ENCODE peak calls at places on chromosomes 16 and 17, in seven cellular contexts. R is stimulated activated CD4-positive, alpha-beta T cell treated with anti-CD3 and anti-CD28 coated beads, Interleukin-2, amount 100 ng/mL, for 48 hours; E is iris pigment epithelial cell; X is coronary artery; L is fibroblast of mammary gland; C is SJSA1; F is GM23248. Y is an unnamed sample.

GRCh38 chr16:66167564-66168291 is 198.8 kb upstream of the CDH5 start:
- DNase-seq in F (no peak), C (no peak), R (no peak), E (peak), X (peak), L (peak), Y (no peak)

GRCh38 chr17:907725-908124 is 71.9 kb downstream of the NXN start:
- DNase-seq in R (no peak), E (no peak), C (no peak), X (no peak), L (no peak), F (no peak), Y (no peak)

GRCh38 chr17:31072186-31072585 is 22.6 kb upstream of the NF1 start:
- DNase-seq in L (peak), F (peak), C (no peak), X (no peak), E (peak), R (no peak), Y (peak)

GRCh38 chr17:3221850-3222249 is 14.4 kb downstream of the OR1A1 start:
- DNase-seq in R (no peak), L (no peak), X (no peak), E (no peak), F (no peak), C (no peak), Y (no peak)

GRCh38 chr16:85028638-85029412 is 1.2 kb downstream of the KIAA0513 start:
- DNase-seq in X (no peak), R (peak), E (peak), C (no peak), L (peak), F (peak), Y (no peak)

GRCh38 chr17:41724476-41725030 is 9.9 kb downstream of the HAP1 start:
- DNase-seq in R (no peak), X (no peak), E (no peak), F (no peak), C (no peak), L (no peak), Y (no peak)

GRCh38 chr17:50059759-50060273 is 3.9 kb downstream of the ITGA3 start:
- DNase-seq in F (peak), L (peak), E (peak), X (peak), R (no peak), C (peak), Y (no peak)

GRCh38 chr17:43994272-43995149 is 9.9 kb upstream of the NAGS start:
- DNase-seq in X (no peak), R (peak), E (peak), F (peak), L (peak), C (peak), Y (no peak)

GRCh38 chr17:4449736-4450135 is 16.0 kb downstream of the SPNS3 start:
- DNase-seq in L (peak), R (no peak), F (peak), C (no peak), E (no peak), X (no peak), Y (no peak)

GRCh38 chr17:21209511-21210175 is 4.3 kb downstream of the TMEM11 start:
- DNase-seq in X (no peak), L (no peak), R (no peak), E (no peak), C (no peak), F (peak), Y (no peak)

GRCh38 chr17:57643062-57643461 is 102.0 kb downstream of the CCDC182 start:
- DNase-seq in R (no peak), E (no peak), F (no peak), L (no peak), X (no peak), C (no peak), Y (no peak)

GRCh38 chr17:72393553-72393952 is 272.7 kb downstream of the SOX9 start:
- DNase-seq in R (no peak), F (peak), X (no peak), E (peak), C (peak), L (peak), Y (no peak)

GRCh38 chr17:37568350-37569053 is 40.7 kb downstream of the SYNRG start:
- DNase-seq in C (no peak), L (no peak), R (no peak), X (no peak), E (no peak), F (peak), Y (no peak)

GRCh38 chr16:82034981-82035612 is at the start of gene HSD17B2:
- DNase-seq in X (no peak), F (peak), R (no peak), L (no peak), C (no peak), E (peak), Y (no peak)

GRCh38 chr17:7343250-7343649 is 6.9 kb downstream of the ACAP1 start:
- DNase-seq in E (no peak), C (no peak), R (no peak), X (no peak), F (no peak), L (no peak), Y (no peak)

GRCh38 chr16:3485097-3485470 is 10.2 kb downstream of the C16orf90 start:
- DNase-seq in E (no peak), R (no peak), X (no peak), C (no peak), F (no peak), L (no peak), Y (no peak)

GRCh38 chr16:54489225-54489781 is 202.7 kb upstream of the IRX3 start:
- DNase-seq in X (no peak), L (no peak), C (no peak), E (no peak), F (peak), R (no peak), Y (no peak)

GRCh38 chr16:16146380-16147315 is 76.6 kb downstream of the ABCC6 start:
- DNase-seq in X (no peak), F (no peak), E (no peak), C (no peak), L (no peak), R (no peak), Y (no peak)

GRCh38 chr16:75225092-75225491 is 6.3 kb downstream of the CTRB1 start:
- DNase-seq in L (no peak), E (no peak), X (no peak), F (peak), C (peak), R (no peak), Y (no peak)